ENCODE peak calls at places on chromosomes 3 and 15, in four cellular contexts. U is HepG2, J is body of pancreas, M is mucosa of descending colon. A is an unnamed sample.

GRCh38 chr3:39937315-39937714 is 127.9 kb downstream of the MYRIP start:
- DNase-seq in U (peak; percentile 24), J (peak; percentile 26), M (no peak), A (no peak)

GRCh38 chr3:104750581-104750980 is 616.1 kb upstream of the ALCAM start:
- DNase-seq in M (no peak), J (no peak), U (no peak), A (no peak)

GRCh38 chr3:177250108-177250507 is 52.8 kb upstream of the TBL1XR1 start:
- DNase-seq in M (no peak), U (no peak), J (no peak), A (no peak)

GRCh38 chr3:55549172-55549571 is 62.1 kb upstream of the WNT5A start:
- DNase-seq in J (no peak), M (no peak), U (no peak), A (no peak)

GRCh38 chr3:128317101-128317697 is 149.5 kb downstream of the DNAJB8 start:
- DNase-seq in J (no peak), M (no peak), U (no peak), A (no peak)

GRCh38 chr3:10867384-10867783 is 51.4 kb downstream of the SLC6A11 start:
- DNase-seq in M (no peak), J (no peak), U (no peak), A (peak; percentile 59)

GRCh38 chr15:57384816-57385215 is 8.5 kb downstream of the CGNL1 start:
- DNase-seq in J (no peak), M (no peak), U (peak; percentile 44), A (no peak)

GRCh38 chr3:27467545-27467944 is 16.6 kb downstream of the SLC4A7 start:
- DNase-seq in M (no peak), U (peak; percentile 28), J (no peak), A (no peak)

GRCh38 chr15:75143738-75144334 is 57.8 kb upstream of the C15orf39 start:
- DNase-seq in J (no peak), M (no peak), U (no peak), A (peak; percentile 42)

GRCh38 chr15:34799149-34799824 is 3.9 kb upstream of the ACTC1 start:
- DNase-seq in M (no peak), U (no peak), J (peak; percentile 58), A (peak; percentile 98)

GRCh38 chr3:16177962-16178627 is 3.6 kb downstream of the GALNT15 start:
- DNase-seq in J (peak; percentile 77), U (peak; percentile 42), M (peak; percentile 83), A (peak; percentile 59)

GRCh38 chr3:16176391-16177030 is 2.0 kb downstream of the GALNT15 start:
- DNase-seq in J (no peak), M (no peak), U (no peak), A (no peak)

GRCh38 chr3:16173696-16174355 is 654 bp upstream of the GALNT15 start:
- DNase-seq in M (no peak), U (no peak), J (no peak), A (no peak)

GRCh38 chr3:16174389-16174788 is at the start of gene GALNT15:
- DNase-seq in M (peak; percentile 51), J (peak; percentile 53), U (no peak), A (peak; percentile 75)

GRCh38 chr3:16174976-16175901 is 759 bp downstream of the GALNT15 start:
- DNase-seq in U (no peak), M (no peak), J (no peak), A (no peak)
- H3K4me3 ChIP-seq in U (no peak overlapping the region), M (no peak overlapping the region), J (no peak overlapping the region), A (no peak overlapping the region)

DNA sequence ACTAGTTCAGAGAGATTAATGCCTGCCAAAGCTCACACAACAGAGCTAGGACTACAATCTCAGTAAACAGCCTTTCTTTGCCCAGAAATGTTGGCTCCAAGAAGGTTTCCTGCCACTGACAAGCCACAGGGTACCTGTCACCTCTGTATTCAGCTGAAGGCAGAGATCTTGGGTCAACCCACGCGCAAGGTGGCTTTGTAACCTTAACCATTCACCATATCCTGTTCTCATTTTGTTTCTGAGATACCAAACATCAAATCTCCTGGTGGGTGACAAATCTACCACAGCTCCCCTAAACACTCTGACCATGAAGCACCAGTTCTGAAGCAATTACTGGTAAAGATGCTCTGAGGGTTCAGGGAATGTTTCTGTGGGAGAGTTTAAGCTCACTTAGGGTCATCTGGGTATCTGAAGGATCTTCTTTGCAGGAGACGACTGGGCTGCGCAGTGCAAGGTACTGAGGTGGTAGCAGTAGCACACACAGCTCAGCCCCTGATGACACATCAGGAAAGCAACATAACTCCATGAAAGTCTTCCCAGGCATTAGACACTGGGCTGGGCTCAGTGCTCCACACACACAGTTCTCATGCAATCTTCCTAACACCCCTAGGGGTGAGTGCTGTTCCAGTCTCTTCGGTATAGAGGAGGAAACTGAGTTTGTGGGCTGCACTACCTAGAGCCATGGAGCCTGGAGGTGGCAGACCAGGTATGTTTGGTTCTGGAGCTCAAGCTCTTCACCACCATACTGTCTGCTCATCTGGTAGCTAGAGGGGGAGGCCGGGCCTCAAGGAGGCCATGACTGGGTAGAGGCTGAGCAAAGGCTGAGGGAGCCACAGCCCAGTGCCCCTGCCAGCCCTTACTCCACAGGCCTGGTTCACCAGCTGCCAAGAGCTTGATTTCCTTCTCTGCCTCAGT is 7.7 kb downstream of the CXCR6 start:
- DNase-seq in J (no peak), M (peak; percentile 29), U (no peak), A (no peak)
- H3K36me3 ChIP-seq in J (peaks cover 51% of the 10 kb centered on the region), M (no peaks in the 10 kb centered on the region), U (peaks cover 50% of the 10 kb centered on the region), A (no peaks in the 10 kb centered on the region)

GRCh38 chr3:24829632-24830229 is 335.1 kb upstream of the THRB start:
- DNase-seq in J (peak; percentile 30), U (no peak), M (peak; percentile 28), A (peak; percentile 13)
- H3K4me3 ChIP-seq in J (no peak overlapping the region), U (no peak overlapping the region), M (no peak overlapping the region), A (no peak overlapping the region)

DNA sequence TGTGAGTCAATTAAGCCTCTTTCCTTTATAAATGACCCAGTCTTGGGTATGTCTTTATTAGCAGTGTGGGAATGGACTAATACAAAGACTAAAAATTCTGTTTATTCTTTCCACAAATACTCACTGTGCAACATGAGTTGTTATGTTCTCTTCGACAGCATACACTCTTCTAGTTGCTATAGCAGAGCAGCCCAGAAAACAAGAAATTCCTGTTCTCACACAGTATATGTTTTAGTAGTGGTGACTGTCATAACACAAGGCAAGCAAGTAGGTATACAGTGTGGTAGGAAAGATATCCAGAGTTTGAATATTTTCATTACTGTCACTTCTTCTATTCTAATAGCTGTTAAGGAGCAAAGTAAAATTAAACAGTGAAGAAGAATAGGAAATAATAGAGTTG is 453.3 kb downstream of the ROBO1 start:
- DNase-seq in J (no peak), M (no peak), U (no peak), A (no peak)
- H3K36me3 ChIP-seq in J (no peaks in the 10 kb centered on the region), M (no peaks in the 10 kb centered on the region), U (no peaks in the 10 kb centered on the region), A (no peaks in the 10 kb centered on the region)

DNA sequence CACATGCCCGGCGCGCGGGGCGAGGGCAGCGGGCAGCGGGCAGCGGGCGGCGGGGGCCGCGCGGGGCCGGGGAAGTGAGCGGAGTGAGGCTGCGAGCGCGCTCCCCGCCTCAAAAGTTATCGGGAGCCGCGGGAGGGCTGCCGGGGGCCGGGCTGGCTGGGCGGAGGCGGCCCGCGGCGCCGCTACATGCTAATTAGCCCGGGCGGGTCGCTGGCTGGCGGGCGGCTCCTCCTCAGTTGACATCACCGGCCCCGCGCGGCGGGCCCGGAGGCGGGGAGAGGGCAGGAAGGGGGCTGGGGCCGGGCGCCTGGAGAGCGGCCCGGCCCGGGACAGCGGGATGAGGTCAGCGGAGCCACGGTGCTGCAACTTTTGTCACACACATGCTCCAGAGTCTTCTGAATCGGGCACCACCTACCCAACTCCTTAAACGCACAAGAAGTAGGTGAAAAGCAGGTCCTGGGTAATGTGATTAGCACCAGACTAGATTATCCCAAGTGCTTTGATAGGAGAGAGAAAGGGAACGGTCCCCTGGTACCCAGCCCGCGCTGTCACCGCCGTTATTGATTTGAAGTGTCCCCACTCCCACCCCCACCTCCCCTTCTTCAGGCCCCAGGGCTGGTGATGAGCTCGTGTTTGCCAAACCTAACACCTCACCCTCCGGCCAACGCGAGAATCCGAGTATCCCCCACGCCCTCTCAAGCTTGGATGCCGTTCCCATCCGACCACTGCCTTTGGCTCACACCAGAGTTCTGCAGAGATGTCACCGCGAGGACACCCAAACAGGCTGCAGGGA is at the start of gene HEG1:
- DNase-seq in J (peak; percentile 83), U (peak; percentile 55), M (peak; percentile 80), A (peak; percentile 86)
- H3K4me3 ChIP-seq in J (peak within 1 kb of the TSS; percentile 15), U (peak within 1 kb of the TSS; percentile 79), M (peak within 1 kb of the TSS; percentile 38), A (peak within 1 kb of the TSS; percentile 90)

DNA sequence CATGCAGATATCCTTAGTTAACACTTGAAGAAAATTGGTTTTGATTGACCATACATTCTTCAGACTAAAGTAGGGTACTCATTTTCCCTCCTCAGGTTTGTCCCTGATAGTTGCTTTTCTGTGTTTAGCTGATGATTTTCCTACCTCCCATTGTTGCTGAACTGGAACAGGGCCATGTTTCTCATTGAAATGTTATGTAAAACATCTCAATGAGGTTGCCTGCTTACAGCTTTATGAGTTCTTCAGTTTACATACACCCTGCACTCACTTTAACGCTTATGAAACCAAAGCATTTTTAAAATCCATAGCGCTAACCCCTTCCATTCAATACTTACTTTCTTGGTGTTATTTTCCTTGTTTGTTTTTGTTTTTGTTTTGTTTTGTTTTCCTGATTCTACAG is 61.9 kb downstream of the HMG20A start:
- DNase-seq in M (no peak), U (no peak), J (no peak), A (no peak)
- H3K36me3 ChIP-seq in M (peaks cover 7% of the 10 kb centered on the region), U (peaks cover 23% of the 10 kb centered on the region), J (peaks cover 19% of the 10 kb centered on the region), A (peaks cover 32% of the 10 kb centered on the region)

GRCh38 chr3:120497318-120497717 is 46.5 kb upstream of the FSTL1 start:
- DNase-seq in J (no peak), U (no peak), M (no peak), A (no peak)

GRCh38 chr3:120495809-120496208 is 45.0 kb upstream of the FSTL1 start:
- DNase-seq in J (no peak), U (no peak), M (no peak), A (no peak)

GRCh38 chr3:120498947-120499346 is 48.2 kb upstream of the FSTL1 start:
- DNase-seq in J (no peak), U (no peak), M (no peak), A (peak; percentile 40)

GRCh38 chr3:120497813-120498212 is 47.0 kb upstream of the FSTL1 start:
- DNase-seq in U (no peak), M (no peak), J (no peak), A (no peak)

GRCh38 chr3:120496278-120496975 is 45.6 kb upstream of the FSTL1 start:
- DNase-seq in J (no peak), U (no peak), M (no peak), A (no peak)
- H3K4me3 ChIP-seq in J (no peak overlapping the region), U (no peak overlapping the region), M (no peak overlapping the region), A (no peak overlapping the region)